ENCODE peak calls at places on chromosomes 11 and 22, in eight cellular contexts. B is aorta, E is stomach, T is right atrium auricular region, K is esophagus muscularis mucosa, P is body of pancreas, A is Panc1, U is neural progenitor cell. H is an unnamed sample.

GRCh38 chr11:44868455-44869421 is 81.9 kb downstream of the TP53I11 start:
- DNase-seq in B (no peak), E (no peak), T (no peak), K (no peak), P (no peak), A (no peak), U (no peak), H (no peak)

GRCh38 chr11:16001899-16002426 is 354.4 kb downstream of the SOX6 start:
- DNase-seq in B (no peak), E (peak), T (no peak), K (no peak), P (peak), A (no peak), U (peak), H (peak)

GRCh38 chr11:29312817-29313216 is 704.0 kb downstream of the KCNA4 start:
- DNase-seq in B (no peak), E (no peak), T (no peak), K (no peak), P (no peak), A (no peak), U (no peak), H (no peak)

GRCh38 chr22:37228106-37229011 is 15.7 kb downstream of the RAC2 start:
- DNase-seq in B (peak), E (no peak), T (no peak), K (no peak), P (no peak), A (no peak), U (no peak), H (no peak)

GRCh38 chr11:112553340-112553739 is 292.7 kb upstream of the PLET1 start:
- DNase-seq in B (no peak), E (no peak), T (no peak), K (no peak), P (no peak), A (no peak), U (no peak), H (no peak)

GRCh38 chr11:111427471-111427912 is 48.4 kb upstream of the POU2AF1 start:
- DNase-seq in B (no peak), E (no peak), T (no peak), K (no peak), P (peak), A (no peak), U (no peak), H (peak)

GRCh38 chr11:19992162-19992561 is 168.1 kb downstream of the DBX1 start:
- DNase-seq in B (no peak), E (no peak), T (no peak), K (no peak), P (no peak), A (no peak), U (no peak), H (no peak)

GRCh38 chr22:29801153-29801552 is 34.0 kb downstream of the UQCR10 start:
- DNase-seq in B (no peak), E (peak), T (no peak), K (no peak), P (no peak), A (no peak), U (peak), H (no peak)

GRCh38 chr22:50422961-50423815 is 51.6 kb downstream of the SBF1 start:
- DNase-seq in B (no peak), E (no peak), T (no peak), K (no peak), P (no peak), A (no peak), U (no peak), H (no peak)

GRCh38 chr11:109680127-109680526 is 258.1 kb downstream of the C11orf87 start:
- DNase-seq in B (no peak), E (no peak), T (no peak), K (no peak), P (no peak), A (no peak), U (no peak), H (no peak)

GRCh38 chr11:132686827-132687370 is 845.4 kb downstream of the OPCML start:
- DNase-seq in B (no peak), E (no peak), T (no peak), K (no peak), P (no peak), A (no peak), U (no peak), H (no peak)

GRCh38 chr11:110833033-110833484 is 120.8 kb upstream of the ARHGAP20 start:
- DNase-seq in B (no peak), E (no peak), T (no peak), K (no peak), P (no peak), A (no peak), U (no peak), H (no peak)

GRCh38 chr11:105612766-105613165 is 2.9 kb downstream of the GRIA4 start:
- DNase-seq in B (no peak), E (no peak), T (no peak), K (no peak), P (no peak), A (no peak), U (no peak), H (no peak)

GRCh38 chr22:49549851-49550430 is 277.7 kb downstream of the BRD1 start:
- DNase-seq in B (peak), E (no peak), T (no peak), K (no peak), P (peak), A (no peak), U (no peak), H (no peak)

GRCh38 chr11:115065314-115065713 is 387.0 kb downstream of the NXPE2 start:
- DNase-seq in B (no peak), E (no peak), T (no peak), K (no peak), P (no peak), A (no peak), U (no peak), H (no peak)

GRCh38 chr22:21568207-21569075 is 927 bp downstream of the UBE2L3 start:
- DNase-seq in B (peak), E (no peak), T (no peak), K (no peak), P (peak), A (no peak), U (peak), H (peak)

GRCh38 chr11:70268526-70268925 is 2.0 kb upstream of the PPFIA1 start:
- DNase-seq in B (peak), E (no peak), T (no peak), K (no peak), P (no peak), A (no peak), U (no peak), H (no peak)

GRCh38 chr11:65625628-65626342 is 10.2 kb downstream of the PCNX3 start:
- DNase-seq in B (no peak), E (peak), T (no peak), K (no peak), P (peak), A (no peak), U (peak), H (peak)

GRCh38 chr22:30262917-30263741 is 3.5 kb downstream of the OSM start:
- DNase-seq in B (peak), E (peak), T (peak), K (no peak), P (peak), A (no peak), U (peak), H (peak)

GRCh38 chr11:18706330-18707243 is 8.0 kb downstream of the TMEM86A start:
- DNase-seq in B (peak), E (peak), T (peak), K (no peak), P (peak), A (no peak), U (no peak), H (peak)

GRCh38 chr11:100847696-100848216 is 160.7 kb downstream of the ARHGAP42 start:
- DNase-seq in B (no peak), E (no peak), T (no peak), K (no peak), P (no peak), A (no peak), U (no peak), H (no peak)

GRCh38 chr11:93267383-93267782 is 63.2 kb upstream of the DEUP1 start:
- DNase-seq in B (no peak), E (no peak), T (no peak), K (no peak), P (no peak), A (no peak), U (no peak), H (no peak)

GRCh38 chr11:19398273-19398672 is 157.5 kb upstream of the E2F8 start:
- DNase-seq in B (no peak), E (no peak), T (no peak), K (no peak), P (no peak), A (no peak), U (no peak), H (no peak)

GRCh38 chr22:42316988-42317387 is 46.5 kb upstream of the TCF20 start:
- DNase-seq in B (no peak), E (peak), T (no peak), K (no peak), P (no peak), A (no peak), U (no peak), H (peak)

GRCh38 chr11:17988465-17988864 is 24.4 kb downstream of the SERGEF start:
- DNase-seq in B (no peak), E (no peak), T (no peak), K (no peak), P (no peak), A (no peak), U (no peak), H (no peak)

GRCh38 chr22:44057411-44057987 is 33.4 kb downstream of the PARVB start:
- DNase-seq in B (no peak), E (no peak), T (peak), K (no peak), P (peak), A (no peak), U (no peak), H (no peak)

GRCh38 chr11:23765862-23766261 is 731.0 kb upstream of the LUZP2 start:
- DNase-seq in B (no peak), E (no peak), T (no peak), K (no peak), P (no peak), A (no peak), U (no peak), H (no peak)

GRCh38 chr11:65205602-65205967 is 23.9 kb downstream of the CAPN1 start:
- DNase-seq in B (no peak), E (peak), T (no peak), K (no peak), P (no peak), A (no peak), U (no peak), H (no peak)

GRCh38 chr11:12606597-12606996 is 67.6 kb upstream of the TEAD1 start:
- DNase-seq in B (no peak), E (no peak), T (no peak), K (no peak), P (no peak), A (no peak), U (no peak), H (no peak)

GRCh38 chr11:3947084-3947483 is 91.6 kb downstream of the STIM1 start:
- DNase-seq in B (no peak), E (no peak), T (no peak), K (no peak), P (no peak), A (no peak), U (no peak), H (peak)

GRCh38 chr22:42052765-42053164 is 17.8 kb downstream of the NAGA start:
- DNase-seq in B (no peak), E (no peak), T (no peak), K (no peak), P (no peak), A (no peak), U (no peak), H (no peak)

GRCh38 chr11:105229257-105229656 is 89.7 kb upstream of the CARD18 start:
- DNase-seq in B (no peak), E (no peak), T (no peak), K (no peak), P (no peak), A (no peak), U (no peak), H (no peak)

GRCh38 chr11:78391424-78391823 is 26.2 kb downstream of the GAB2 start:
- DNase-seq in B (no peak), E (no peak), T (no peak), K (no peak), P (no peak), A (no peak), U (no peak), H (no peak)

GRCh38 chr11:116454020-116454645 is 318.7 kb downstream of the BUD13 start:
- DNase-seq in B (no peak), E (peak), T (no peak), K (no peak), P (peak), A (peak), U (peak), H (peak)

GRCh38 chr11:91163619-91164451 is 941.0 kb upstream of the CHORDC1 start:
- DNase-seq in B (no peak), E (no peak), T (no peak), K (no peak), P (no peak), A (no peak), U (no peak), H (no peak)

GRCh38 chr11:102007567-102008437 is 39.4 kb upstream of the CFAP300 start:
- DNase-seq in B (no peak), E (peak), T (no peak), K (no peak), P (peak), A (peak), U (peak), H (peak)

GRCh38 chr11:64339754-64340408 is at the start of gene CCDC88B:
- DNase-seq in B (no peak), E (peak), T (no peak), K (no peak), P (no peak), A (no peak), U (no peak), H (peak)

DNA sequence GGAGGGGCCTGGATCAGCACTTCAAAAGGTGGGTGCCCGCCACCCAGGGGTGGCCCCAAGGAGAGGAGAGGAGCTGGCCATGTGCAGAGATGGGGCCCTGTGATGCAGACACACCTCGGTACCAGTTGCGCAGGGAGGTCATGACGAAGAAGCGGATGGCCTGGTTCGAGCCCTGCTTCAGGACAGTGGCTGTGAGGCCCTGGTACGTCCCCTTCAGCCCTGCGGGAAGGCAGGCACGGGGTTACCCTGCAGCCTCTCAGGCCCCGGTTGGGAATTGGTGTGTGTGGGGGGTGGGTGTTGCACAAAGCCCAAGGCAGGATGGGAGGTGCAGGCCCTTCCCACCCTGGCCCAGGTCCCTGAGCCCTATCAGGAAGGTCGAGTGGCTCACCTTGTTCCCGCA is 1.8 kb downstream of the SLC25A1 start:
- DNase-seq in B (no peak), E (no peak), T (no peak), K (no peak), P (peak), A (no peak), U (peak), H (no peak)
- H3K4me3 ChIP-seq in B (no peak), E (no peak), T (no peak), K (no peak), P (no peak), A (peak), U (no peak), H (peak)

GRCh38 chr11:6387811-6388599 is 2.3 kb upstream of the SMPD1 start:
- DNase-seq in B (no peak), E (no peak), T (no peak), K (no peak), P (no peak), A (no peak), U (no peak), H (peak)
- H3K4me3 ChIP-seq in B (no peak), E (no peak), T (no peak), K (no peak), P (no peak), A (no peak), U (no peak), H (no peak)

DNA sequence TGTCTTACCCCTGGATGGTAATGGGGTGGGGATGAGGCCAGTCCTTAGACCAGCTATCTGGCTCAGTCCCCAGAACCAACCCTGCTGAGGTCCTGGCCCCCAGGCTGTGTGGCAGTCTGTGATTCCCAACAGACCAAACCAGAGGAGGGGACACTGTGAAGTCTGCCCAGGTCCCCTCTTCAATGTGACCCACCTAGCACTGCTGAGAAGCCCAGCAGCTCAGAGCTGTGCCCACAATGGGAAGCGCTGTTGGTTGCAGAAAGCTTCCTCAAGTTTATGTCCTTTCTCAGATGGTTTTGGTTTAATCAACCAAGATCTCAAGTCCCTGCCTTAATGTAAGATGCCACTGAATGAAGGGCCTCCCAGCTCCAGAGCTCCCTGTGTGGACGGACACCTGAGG is 114.7 kb upstream of the IGLL5 start:
- DNase-seq in B (no peak), E (no peak), T (peak), K (no peak), P (no peak), A (no peak), U (no peak), H (no peak)
- H3K4me3 ChIP-seq in B (no peak), E (no peak), T (no peak), K (no peak), P (no peak), A (no peak), U (no peak), H (no peak)

GRCh38 chr11:415640-416041 is 842 bp upstream of the SIGIRR start:
- DNase-seq in B (no peak), E (no peak), T (no peak), K (no peak), P (peak), A (no peak), U (no peak), H (no peak)
- H3K4me3 ChIP-seq in B (no peak), E (peak), T (peak), K (peak), P (no peak), A (no peak), U (no peak), H (peak)

GRCh38 chr11:130486981-130487380 is 38.5 kb downstream of the ADAMTS15 start:
- DNase-seq in B (no peak), E (peak), T (no peak), K (peak), P (no peak), A (no peak), U (no peak), H (no peak)
- H3K4me3 ChIP-seq in B (no peak), E (no peak), T (no peak), K (no peak), P (no peak), A (no peak), U (no peak), H (no peak)

GRCh38 chr11:67265633-67266423 is 445 bp upstream of the GRK2 start:
- DNase-seq in B (peak), E (peak), T (no peak), K (no peak), P (peak), A (no peak), U (peak), H (peak)
- H3K4me3 ChIP-seq in B (peak), E (no peak), T (peak), K (peak), P (no peak), A (peak), U (no peak), H (peak)